ENCODE peak calls at places on chromosomes 7 and 10, in nine cellular contexts. W, P, A, M, N, O, R, U and B are unnamed samples.

GRCh38 chr7:33952824-33953223 is 47.5 kb downstream of the BMPER start:
- DNase-seq in W (peak), P (no peak), A (no peak), M (peak), N (no peak), O (no peak), R (no peak), U (no peak), B (no peak)

GRCh38 chr10:43304687-43305333 is 37.9 kb upstream of the RASGEF1A start:
- DNase-seq in W (no peak), P (peak), A (peak), M (peak), N (peak), O (peak), R (peak), U (no peak), B (peak)

GRCh38 chr10:102066421-102067068 is 1.4 kb downstream of the HPS6 start:
- DNase-seq in W (no peak), P (no peak), A (no peak), M (no peak), N (no peak), O (no peak), R (no peak), U (no peak), B (no peak)

GRCh38 chr7:138625849-138626230 is 75.3 kb downstream of the SVOPL start:
- DNase-seq in W (no peak), P (no peak), A (peak), M (no peak), N (peak), O (no peak), R (no peak), U (no peak), B (no peak)

GRCh38 chr10:121583258-121583657 is 15.0 kb downstream of the FGFR2 start:
- DNase-seq in W (no peak), P (no peak), A (no peak), M (no peak), N (no peak), O (no peak), R (no peak), U (no peak), B (no peak)

GRCh38 chr7:137820677-137821420 is 25.9 kb downstream of the DGKI start:
- DNase-seq in W (peak), P (peak), A (no peak), M (peak), N (no peak), O (peak), R (peak), U (peak), B (peak)

GRCh38 chr7:27339478-27339877 is 96.9 kb downstream of the EVX1 start:
- DNase-seq in W (no peak), P (no peak), A (no peak), M (peak), N (peak), O (no peak), R (no peak), U (no peak), B (no peak)

GRCh38 chr10:104117839-104118323 is 4.1 kb upstream of the SFR1 start:
- DNase-seq in W (no peak), P (no peak), A (no peak), M (peak), N (no peak), O (peak), R (no peak), U (no peak), B (no peak)

GRCh38 chr10:79333513-79333912 is 13.8 kb upstream of the PPIF start:
- DNase-seq in W (no peak), P (no peak), A (no peak), M (peak), N (no peak), O (peak), R (no peak), U (no peak), B (no peak)

GRCh38 chr10:14184841-14185500 is 145.8 kb downstream of the FRMD4A start:
- DNase-seq in W (peak), P (no peak), A (peak), M (peak), N (peak), O (peak), R (peak), U (no peak), B (no peak)

GRCh38 chr10:88209837-88210552 is 346.6 kb downstream of the PTEN start:
- DNase-seq in W (no peak), P (no peak), A (no peak), M (peak), N (no peak), O (peak), R (no peak), U (peak), B (no peak)

GRCh38 chr7:131504157-131504899 is 52.1 kb downstream of the PODXL start:
- DNase-seq in W (no peak), P (no peak), A (no peak), M (no peak), N (no peak), O (no peak), R (no peak), U (no peak), B (no peak)

GRCh38 chr7:739964-740942 is 13.2 kb upstream of the PRKAR1B start:
- DNase-seq in W (no peak), P (no peak), A (no peak), M (no peak), N (no peak), O (no peak), R (no peak), U (no peak), B (no peak)

GRCh38 chr7:105316578-105317375 is 71.9 kb downstream of the SRPK2 start:
- DNase-seq in W (peak), P (no peak), A (no peak), M (no peak), N (no peak), O (no peak), R (no peak), U (no peak), B (no peak)

GRCh38 chr7:81407094-81407493 is 362.8 kb downstream of the HGF start:
- DNase-seq in W (no peak), P (no peak), A (no peak), M (peak), N (no peak), O (no peak), R (no peak), U (peak), B (no peak)